ENCODE peak calls at places on chromosomes 12 and 14, in seven cellular contexts. E, D, V, B, T, X and Q are unnamed samples.

GRCh38 chr14:76346391-76347160 is 29.4 kb upstream of the ESRRB start:
- DNase-seq in E (no peak), D (no peak), V (peak; percentile 10), B (no peak), T (no peak), X (no peak), Q (no peak)

GRCh38 chr12:52464921-52465320 is 8.7 kb downstream of the KRT6C start:
- DNase-seq in E (no peak), D (no peak), V (no peak), B (no peak), T (no peak), X (no peak), Q (no peak)

GRCh38 chr12:108815875-108816594 is 41.3 kb downstream of the SSH1 start:
- DNase-seq in E (no peak), D (no peak), V (no peak), B (no peak), T (no peak), X (no peak), Q (no peak)

GRCh38 chr14:93720076-93720815 is 68.0 kb downstream of the PRIMA1 start:
- DNase-seq in E (no peak), D (no peak), V (no peak), B (no peak), T (no peak), X (no peak), Q (no peak)

GRCh38 chr14:104355101-104355691 is 216.8 kb downstream of the KIF26A start:
- DNase-seq in E (peak; percentile 23), D (no peak), V (peak; percentile 53), B (no peak), T (no peak), X (no peak), Q (no peak)

GRCh38 chr14:92173668-92174067 is 51.9 kb downstream of the CPSF2 start:
- DNase-seq in E (no peak), D (no peak), V (no peak), B (peak; percentile 20), T (no peak), X (no peak), Q (no peak)

GRCh38 chr12:45887544-45887943 is 102.8 kb downstream of the SCAF11 start:
- DNase-seq in E (no peak), D (no peak), V (no peak), B (no peak), T (no peak), X (no peak), Q (no peak)

GRCh38 chr12:47547077-47547476 is 158.8 kb downstream of the RPAP3 start:
- DNase-seq in E (peak; percentile 15), D (no peak), V (no peak), B (peak; percentile 17), T (no peak), X (no peak), Q (no peak)

GRCh38 chr12:117118838-117119591 is 19.8 kb upstream of the TESC start:
- DNase-seq in E (no peak), D (no peak), V (no peak), B (no peak), T (no peak), X (no peak), Q (no peak)

GRCh38 chr12:8996682-8997405 is 7.5 kb downstream of the KLRG1 start:
- DNase-seq in E (no peak), D (no peak), V (no peak), B (peak; percentile 5), T (peak; percentile 18), X (no peak), Q (peak; percentile 16)

GRCh38 chr12:124545508-124546418 is 21.6 kb downstream of the NCOR2 start:
- DNase-seq in E (no peak), D (no peak), V (peak; percentile 73), B (peak; percentile 67), T (peak; percentile 83), X (no peak), Q (peak; percentile 79)

GRCh38 chr14:74618078-74618952 is 6.3 kb upstream of the LTBP2 start:
- DNase-seq in E (no peak), D (no peak), V (no peak), B (peak; percentile 18), T (no peak), X (peak; percentile 48), Q (no peak)

GRCh38 chr14:101880016-101880297 is 84.4 kb upstream of the DYNC1H1 start:
- DNase-seq in E (no peak), D (no peak), V (no peak), B (no peak), T (no peak), X (no peak), Q (no peak)

GRCh38 chr14:54798465-54799124 is 104.0 kb downstream of the GCH1 start:
- DNase-seq in E (no peak), D (no peak), V (no peak), B (no peak), T (no peak), X (no peak), Q (no peak)

GRCh38 chr12:108102363-108102762 is 26.7 kb upstream of the WSCD2 start:
- DNase-seq in E (no peak), D (no peak), V (no peak), B (no peak), T (no peak), X (no peak), Q (no peak)

GRCh38 chr12:29333178-29333577 is 47.8 kb downstream of the ERGIC2 start:
- DNase-seq in E (no peak), D (no peak), V (no peak), B (no peak), T (no peak), X (no peak), Q (no peak)

GRCh38 chr14:20904393-20905029 is 13.3 kb downstream of the RNASE3 start:
- DNase-seq in E (no peak), D (no peak), V (no peak), B (no peak), T (no peak), X (no peak), Q (no peak)

GRCh38 chr12:57005980-57006808 is at the start of gene ZBTB39:
- DNase-seq in E (peak; percentile 96), D (peak; percentile 32), V (no peak), B (peak; percentile 68), T (peak; percentile 81), X (peak; percentile 67), Q (peak; percentile 78)

DNA sequence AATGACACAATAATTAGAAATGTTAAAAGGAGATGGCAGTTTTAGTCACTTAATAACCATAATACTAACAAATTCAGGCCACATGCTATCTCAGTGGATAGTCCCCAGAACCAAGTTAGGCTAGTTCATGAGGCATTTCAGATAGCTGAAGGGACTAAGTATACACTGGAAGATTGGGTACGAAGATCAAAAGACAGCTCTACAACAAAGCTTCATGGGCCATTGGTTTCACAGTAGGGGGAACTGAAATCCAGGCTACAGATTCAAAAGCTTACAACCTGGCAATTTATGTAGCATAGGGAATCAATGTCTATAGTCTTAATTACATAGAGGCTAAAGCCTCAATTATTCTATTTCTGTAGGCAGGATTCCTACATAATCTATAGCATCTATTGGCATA is 343.0 kb downstream of the RGS6 start:
- DNase-seq in E (no peak), D (no peak), V (no peak), B (no peak), T (no peak), X (no peak), Q (no peak)
- TF ChIP-seq POLR2A in E (no peak), D (no peak), V (no peak), B (no peak), T (no peak), X (no peak), Q (no peak)

DNA sequence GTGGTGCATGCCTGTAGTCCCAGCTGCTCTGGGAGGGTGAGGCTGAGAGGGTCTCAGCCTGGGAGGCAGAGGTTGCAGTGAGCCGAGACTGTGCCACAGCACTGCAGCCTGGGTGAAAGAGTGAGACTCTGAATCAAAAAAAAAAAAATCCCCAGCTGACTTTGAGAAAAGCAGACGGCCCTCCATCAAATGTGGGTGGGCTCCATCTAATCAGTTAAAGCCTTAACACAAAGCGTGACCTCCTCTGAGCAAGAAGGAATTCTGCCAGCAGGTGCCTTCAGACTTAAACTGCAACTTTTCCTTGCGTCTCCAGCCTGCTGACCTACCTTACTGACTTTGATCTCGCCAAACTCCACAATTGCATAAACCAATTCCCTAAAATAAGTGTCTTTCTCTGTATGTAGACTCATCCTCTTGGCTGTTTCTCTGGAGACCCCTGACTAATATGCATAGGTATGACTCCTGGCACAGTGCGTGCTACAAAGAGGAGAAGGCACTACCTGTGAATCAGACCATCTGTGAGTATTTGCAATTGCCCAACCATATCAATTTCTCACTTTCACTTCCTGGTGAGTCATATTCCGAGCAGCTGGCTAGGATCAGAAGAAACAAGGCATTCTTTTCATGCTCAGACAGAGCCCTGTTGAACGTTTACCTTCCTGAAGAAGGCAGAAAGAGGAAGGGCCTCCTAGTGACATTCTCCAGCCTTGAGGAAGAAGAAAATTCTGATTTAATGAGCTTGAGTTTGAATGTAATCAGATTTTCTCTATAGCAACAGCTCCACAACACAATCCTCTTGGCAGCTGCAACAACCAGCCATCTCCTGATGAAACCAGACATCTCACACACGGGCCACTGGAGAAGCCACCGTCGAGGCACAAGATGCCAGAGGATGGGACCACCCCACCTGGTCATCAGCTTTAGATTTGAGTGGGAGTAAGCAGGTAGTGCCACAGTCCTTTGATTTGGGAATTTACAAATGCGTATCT is 54.3 kb downstream of the CLMN start:
- DNase-seq in E (no peak), D (peak; percentile 84), V (no peak), B (peak; percentile 65), T (peak; percentile 33), X (peak; percentile 63), Q (no peak)
- TF ChIP-seq POLR2A in E (no peak), D (no peak), V (no peak), B (no peak), T (peak; percentile 12), X (no peak), Q (peak; percentile 45)

GRCh38 chr12:101407054-101407437 is 526 bp downstream of the ARL1 start:
- DNase-seq in E (no peak), D (peak; percentile 20), V (no peak), B (peak; percentile 19), T (no peak), X (no peak), Q (no peak)

GRCh38 chr12:101407438-101408345 is at the start of gene ARL1:
- DNase-seq in E (peak; percentile 78), D (peak; percentile 77), V (peak; percentile 90), B (peak; percentile 80), T (peak; percentile 71), X (peak; percentile 87), Q (peak; percentile 65)
- TF ChIP-seq POLR2A in E (peak; percentile 92), D (peak; percentile 21), V (peak; percentile 9), B (peak; percentile 82), T (peak; percentile 81), X (no peak), Q (peak; percentile 72)

DNA sequence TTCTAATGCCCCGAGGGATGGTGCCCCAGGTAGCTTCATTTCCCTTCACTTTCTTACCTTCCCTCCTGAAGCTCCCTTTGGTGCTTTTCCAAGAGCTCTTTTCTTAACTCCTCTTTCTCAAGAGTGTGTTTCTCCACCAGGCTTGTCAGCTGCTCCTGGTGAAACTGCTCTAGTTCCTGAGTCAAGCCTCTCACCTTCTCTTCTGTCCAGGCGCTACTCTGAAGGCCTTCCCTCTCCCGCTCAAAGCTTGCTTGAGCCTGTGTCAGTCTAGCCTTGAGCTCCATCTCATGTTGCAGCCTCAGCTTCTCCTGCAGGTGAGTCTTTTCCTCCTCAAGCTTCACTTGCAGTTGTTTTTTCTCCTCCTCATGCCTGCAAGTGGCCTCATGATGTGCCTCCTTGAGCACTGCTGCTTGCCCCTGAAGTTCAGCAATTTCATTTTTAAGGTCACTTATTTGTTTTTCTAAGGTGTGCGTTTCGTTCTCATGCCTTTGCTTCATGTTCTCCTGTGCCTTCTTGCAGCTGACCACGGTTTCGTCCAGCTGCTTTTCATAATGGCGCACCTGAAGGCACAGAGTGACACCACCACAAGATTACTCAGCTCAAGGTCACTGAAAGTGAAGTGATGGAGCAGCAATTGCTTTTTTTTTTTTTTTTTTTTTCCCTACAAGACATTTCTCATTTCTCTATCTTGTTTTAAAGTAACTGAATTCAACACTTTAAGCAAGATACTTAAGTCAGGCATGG is 71.0 kb downstream of the NIN start:
- DNase-seq in E (no peak), D (no peak), V (no peak), B (no peak), T (no peak), X (no peak), Q (no peak)
- TF ChIP-seq POLR2A in E (no peak), D (no peak), V (no peak), B (no peak), T (no peak), X (no peak), Q (no peak)